ENCODE peak calls at places on chromosome 7, in four cellular contexts. B, G, W and A are unnamed samples.

GRCh38 chr7:97269741-97270140 is 152.2 kb downstream of the SDHAF3 start:
- DNase-seq in B (no peak), G (no peak), W (no peak), A (no peak)

GRCh38 chr7:93373537-93373936 is 141.4 kb downstream of the VPS50 start:
- DNase-seq in B (no peak), G (no peak), W (no peak), A (no peak)

GRCh38 chr7:155348806-155349205 is 51.1 kb downstream of the INSIG1 start:
- DNase-seq in B (no peak), G (no peak), W (no peak), A (no peak)

GRCh38 chr7:104228442-104228841 is 20.6 kb upstream of the ORC5 start:
- DNase-seq in B (no peak), G (no peak), W (no peak), A (no peak)

GRCh38 chr7:127692200-127692599 is 40.2 kb downstream of the SND1 start:
- DNase-seq in B (no peak), G (no peak), W (no peak), A (no peak)

GRCh38 chr7:121544199-121544598 is 148.1 kb upstream of the FAM3C start:
- DNase-seq in B (no peak), G (no peak), W (no peak), A (no peak)

GRCh38 chr7:44293561-44294324 is 31.7 kb downstream of the CAMK2B start:
- DNase-seq in B (no peak), G (no peak), W (peak; percentile 21), A (no peak)

GRCh38 chr7:93378131-93378530 is 146.0 kb downstream of the VPS50 start:
- DNase-seq in B (no peak), G (no peak), W (no peak), A (no peak)

GRCh38 chr7:40749877-40750276 is 615.1 kb downstream of the SUGCT start:
- DNase-seq in B (no peak), G (no peak), W (no peak), A (no peak)

GRCh38 chr7:100407285-100408180 is 21.0 kb downstream of the ZCWPW1 start:
- DNase-seq in B (peak; percentile 70), G (peak; percentile 44), W (no peak), A (peak; percentile 75)

GRCh38 chr7:73618538-73618937 is 5.8 kb downstream of the MLXIPL start:
- DNase-seq in B (peak; percentile 60), G (no peak), W (no peak), A (no peak)

GRCh38 chr7:106421181-106421762 is 136.5 kb upstream of the NAMPT start:
- DNase-seq in B (no peak), G (no peak), W (no peak), A (no peak)

GRCh38 chr7:2165239-2165609 is 67.5 kb downstream of the MAD1L1 start:
- DNase-seq in B (peak; percentile 81), G (no peak), W (no peak), A (no peak)

GRCh38 chr7:98467570-98468312 is 66.9 kb upstream of the BAIAP2L1 start:
- DNase-seq in B (no peak), G (no peak), W (peak; percentile 33), A (no peak)

GRCh38 chr7:24715661-24716479 is 41.4 kb downstream of the GSDME start:
- DNase-seq in B (peak; percentile 54), G (peak; percentile 21), W (peak; percentile 53), A (peak; percentile 50)

GRCh38 chr7:117971581-117972244 is 98.5 kb upstream of the CTTNBP2 start:
- DNase-seq in B (no peak), G (no peak), W (no peak), A (no peak)

GRCh38 chr7:4638781-4639575 is 43.1 kb upstream of the FOXK1 start:
- DNase-seq in B (no peak), G (no peak), W (no peak), A (no peak)

GRCh38 chr7:158572000-158572828 is 15.4 kb downstream of the PTPRN2 start:
- DNase-seq in B (no peak), G (peak; percentile 27), W (no peak), A (peak; percentile 44)

GRCh38 chr7:114652041-114652440 is 237.4 kb downstream of the FOXP2 start:
- DNase-seq in B (no peak), G (no peak), W (no peak), A (no peak)

GRCh38 chr7:117809958-117810357 is 63.3 kb downstream of the CTTNBP2 start:
- DNase-seq in B (no peak), G (no peak), W (no peak), A (no peak)

GRCh38 chr7:102201576-102201975 is 85.1 kb upstream of the SH2B2 start:
- DNase-seq in B (no peak), G (no peak), W (no peak), A (no peak)

GRCh38 chr7:135385209-135385608 is 124.7 kb downstream of the CNOT4 start:
- DNase-seq in B (no peak), G (no peak), W (no peak), A (no peak)
- TF ChIP-seq ELF4 in B (no peak), G (no peak), W (no peak), A (no peak)

DNA sequence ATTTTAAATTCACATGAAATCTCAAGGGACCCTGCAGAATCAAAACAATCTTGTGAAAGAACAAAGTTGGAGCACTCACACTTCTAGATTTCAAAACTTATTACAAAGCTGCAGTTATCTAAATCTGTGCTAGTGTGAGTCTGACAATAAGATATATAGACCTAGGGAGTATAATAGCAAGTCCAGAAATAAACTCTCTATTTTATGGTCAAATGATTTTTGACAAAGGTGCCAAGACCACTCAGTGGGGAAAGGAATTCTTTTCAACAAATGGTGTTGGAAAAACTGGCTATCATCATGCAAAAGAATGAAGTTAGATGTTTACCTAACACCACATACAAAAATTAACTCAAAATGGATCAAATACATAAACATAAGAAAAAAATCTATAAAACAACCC is 68.2 kb downstream of the TFEC start:
- DNase-seq in B (no peak), G (no peak), W (no peak), A (no peak)
- TF ChIP-seq ELF4 in B (no peak), G (no peak), W (no peak), A (no peak)

DNA sequence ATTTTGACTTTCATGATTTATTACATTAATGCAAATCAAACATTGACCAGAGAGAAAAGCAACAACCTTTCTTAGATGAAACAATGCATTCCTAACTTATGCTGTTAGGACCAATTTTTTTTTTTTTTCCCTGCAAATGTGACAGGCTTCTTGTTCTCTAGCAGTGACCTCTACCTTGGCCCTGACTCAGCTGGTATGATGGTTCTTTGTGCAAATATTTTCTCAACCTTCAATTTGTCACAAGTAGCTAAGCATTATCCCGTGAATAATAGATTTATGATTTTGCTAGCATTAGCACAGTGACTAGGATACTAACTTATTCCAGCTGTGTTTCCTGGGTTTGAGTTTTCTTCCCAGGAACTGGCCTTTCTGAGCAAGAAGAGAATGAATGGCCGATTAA is 64.9 kb downstream of the PPP1R9A start:
- DNase-seq in B (no peak), G (peak; percentile 93), W (no peak), A (no peak)
- TF ChIP-seq ELF4 in B (no peak), G (no peak), W (no peak), A (no peak)

GRCh38 chr7:48426331-48426965 is 255.2 kb downstream of the ABCA13 start:
- DNase-seq in B (no peak), G (no peak), W (no peak), A (no peak)
- TF ChIP-seq ELF4 in B (no peak), G (no peak), W (no peak), A (no peak)

DNA sequence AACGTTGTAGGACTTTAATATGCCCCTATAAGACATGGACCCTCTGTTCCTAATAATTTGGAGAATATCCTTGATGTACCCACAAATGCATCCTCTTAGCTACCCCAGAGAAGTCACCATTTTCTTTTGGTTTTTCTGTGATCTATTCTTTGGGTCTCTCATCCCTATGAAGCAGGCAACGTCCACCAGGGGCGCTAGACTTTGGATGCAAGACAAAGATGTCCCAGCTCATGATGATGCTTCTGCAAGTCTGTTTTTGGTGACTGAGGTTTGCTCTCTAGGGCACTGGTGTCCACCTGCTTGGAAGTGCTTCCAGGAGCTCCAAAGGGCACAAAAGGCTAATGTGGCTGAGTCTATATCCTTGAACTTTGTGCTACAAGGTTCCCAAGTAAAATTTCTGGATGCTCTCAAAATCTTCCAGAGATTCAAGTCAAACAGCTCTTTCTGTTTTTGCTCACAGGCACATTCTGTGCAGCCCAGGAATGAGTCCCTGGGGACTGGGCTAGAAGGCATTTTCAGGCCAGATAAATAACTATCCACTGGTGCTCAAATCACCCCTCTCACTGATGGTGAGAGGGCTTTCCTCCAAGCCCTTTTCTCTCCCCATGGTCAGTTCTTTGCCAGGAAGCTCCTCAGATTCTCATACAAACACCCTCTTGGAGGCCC is 166.4 kb downstream of the C7orf25 start:
- DNase-seq in B (peak; percentile 35), G (peak; percentile 1), W (peak; percentile 82), A (peak; percentile 54)
- TF ChIP-seq ELF4 in B (no peak), G (no peak), W (no peak), A (no peak)

DNA sequence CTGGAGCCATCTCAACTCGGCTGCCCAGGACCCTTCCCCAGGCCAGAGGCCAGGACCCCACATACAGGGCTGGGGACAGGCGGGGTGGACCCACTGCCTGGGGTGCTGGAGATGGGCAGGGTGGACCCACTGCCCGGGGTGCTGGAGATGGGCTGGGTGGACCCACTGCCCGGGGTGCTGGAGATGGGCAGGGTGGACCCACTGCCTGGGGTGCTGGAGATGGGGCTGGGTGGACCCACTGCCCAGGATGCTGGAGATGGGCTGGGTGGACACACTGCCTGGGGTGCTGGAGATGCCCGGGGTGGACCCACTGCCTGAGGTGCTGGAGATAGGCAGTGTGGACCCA is 32.4 kb upstream of the FOXL3 start:
- DNase-seq in B (no peak), G (no peak), W (no peak), A (no peak)
- TF ChIP-seq ELF4 in B (no peak), G (no peak), W (no peak), A (no peak)

DNA sequence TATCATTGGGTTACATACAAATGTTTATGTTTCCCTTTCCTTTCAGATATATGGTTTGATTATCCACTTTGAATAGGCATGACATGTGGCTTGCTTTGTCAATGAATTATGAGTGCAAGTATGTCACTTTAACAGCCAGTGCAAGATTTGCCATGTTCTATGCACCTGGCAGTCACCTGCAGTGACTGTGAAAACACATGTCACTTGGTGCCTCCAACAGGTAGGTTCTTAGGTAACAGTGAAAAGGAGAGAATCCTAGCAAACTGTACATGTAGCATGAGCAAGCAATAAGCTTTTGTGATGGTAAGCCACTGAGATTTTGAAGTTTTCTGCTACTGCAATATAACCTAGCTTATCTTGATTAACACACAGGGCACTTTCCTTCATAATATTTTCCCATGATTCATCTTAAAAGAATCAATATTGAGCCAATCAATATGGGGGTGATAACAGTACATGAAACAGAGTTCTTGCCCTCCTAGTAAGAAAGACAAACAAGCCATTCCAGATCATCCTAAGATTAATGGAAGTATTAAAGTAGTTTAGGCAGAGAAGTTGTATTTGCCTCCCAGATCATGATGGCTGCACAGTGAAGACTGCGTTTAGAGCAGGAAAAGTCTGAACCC is 7.9 kb upstream of the RALA start:
- DNase-seq in B (no peak), G (no peak), W (no peak), A (no peak)
- TF ChIP-seq ELF4 in B (no peak), G (no peak), W (no peak), A (no peak)

GRCh38 chr7:129009437-129009836 is 45.5 kb downstream of the TNPO3 start:
- DNase-seq in B (no peak), G (no peak), W (no peak), A (no peak)
- TF ChIP-seq ELF4 in B (no peak), G (no peak), W (no peak), A (no peak)

GRCh38 chr7:91191771-91192170 is 72.5 kb upstream of the FZD1 start:
- DNase-seq in B (no peak), G (no peak), W (no peak), A (no peak)
- TF ChIP-seq ELF4 in B (no peak), G (no peak), W (no peak), A (no peak)